ENCODE peak calls at places on chromosomes 4 and X, in eight cellular contexts. One of them, this sample, is unnamed.

GRCh38 chr4:853416-853781 is 27.5 kb upstream of the CPLX1 start:
- DNase-seq in endothelial cell of umbilical vein: no peak
- DNase-seq in heart left ventricle: peak
- DNase-seq in A549: no peak
- DNase-seq in right lobe of liver: no peak
- DNase-seq in sigmoid colon: no peak
- DNase-seq in breast epithelium: no peak
- DNase-seq in lower leg skin: no peak
- DNase-seq in this sample: no peak

GRCh38 chr4:51895816-51896408 is 53.0 kb downstream of the DCUN1D4 start:
- DNase-seq in lower leg skin: no peak
- DNase-seq in heart left ventricle: no peak
- DNase-seq in right lobe of liver: peak
- DNase-seq in breast epithelium: peak
- DNase-seq in endothelial cell of umbilical vein: peak
- DNase-seq in sigmoid colon: peak
- DNase-seq in A549: peak
- DNase-seq in this sample: no peak

GRCh38 chr4:4486969-4487368 is 54.9 kb downstream of the STX18 start:
- DNase-seq in endothelial cell of umbilical vein: no peak
- DNase-seq in heart left ventricle: no peak
- DNase-seq in lower leg skin: no peak
- DNase-seq in sigmoid colon: no peak
- DNase-seq in breast epithelium: no peak
- DNase-seq in right lobe of liver: no peak
- DNase-seq in A549: no peak
- DNase-seq in this sample: no peak

GRCh38 chrX:1488141-1488540 is 35.4 kb upstream of the ASMTL start:
- DNase-seq in A549: no peak
- DNase-seq in heart left ventricle: peak
- DNase-seq in right lobe of liver: peak
- DNase-seq in endothelial cell of umbilical vein: no peak
- DNase-seq in lower leg skin: peak
- DNase-seq in sigmoid colon: peak
- DNase-seq in breast epithelium: no peak
- DNase-seq in this sample: no peak

GRCh38 chrX:19280636-19281035 is 63.1 kb upstream of the PDHA1 start:
- DNase-seq in A549: no peak
- DNase-seq in sigmoid colon: no peak
- DNase-seq in right lobe of liver: no peak
- DNase-seq in breast epithelium: no peak
- DNase-seq in endothelial cell of umbilical vein: no peak
- DNase-seq in heart left ventricle: no peak
- DNase-seq in lower leg skin: no peak
- DNase-seq in this sample: no peak

GRCh38 chr4:19684079-19684478 is 567.6 kb upstream of the SLIT2 start:
- DNase-seq in sigmoid colon: no peak
- DNase-seq in lower leg skin: no peak
- DNase-seq in heart left ventricle: no peak
- DNase-seq in right lobe of liver: no peak
- DNase-seq in A549: no peak
- DNase-seq in endothelial cell of umbilical vein: no peak
- DNase-seq in breast epithelium: no peak
- DNase-seq in this sample: no peak

GRCh38 chr4:182384496-182385155 is 141.4 kb downstream of the TENM3 start:
- DNase-seq in lower leg skin: no peak
- DNase-seq in breast epithelium: no peak
- DNase-seq in heart left ventricle: no peak
- DNase-seq in sigmoid colon: no peak
- DNase-seq in endothelial cell of umbilical vein: no peak
- DNase-seq in A549: no peak
- DNase-seq in right lobe of liver: no peak
- DNase-seq in this sample: no peak

GRCh38 chr4:153464068-153464467 is 2.1 kb upstream of the TMEM131L start:
- DNase-seq in right lobe of liver: no peak
- DNase-seq in endothelial cell of umbilical vein: peak
- DNase-seq in heart left ventricle: no peak
- DNase-seq in breast epithelium: no peak
- DNase-seq in lower leg skin: no peak
- DNase-seq in sigmoid colon: no peak
- DNase-seq in A549: no peak
- DNase-seq in this sample: no peak

GRCh38 chr4:82798168-82799005 is at the start of gene SCD5:
- DNase-seq in heart left ventricle: peak
- DNase-seq in lower leg skin: peak
- DNase-seq in sigmoid colon: peak
- DNase-seq in endothelial cell of umbilical vein: peak
- DNase-seq in breast epithelium: peak
- DNase-seq in A549: peak
- DNase-seq in right lobe of liver: no peak
- DNase-seq in this sample: no peak

GRCh38 chrX:153411255-153411987 is at the start of gene ZFP92:
- DNase-seq in heart left ventricle: peak
- DNase-seq in right lobe of liver: no peak
- DNase-seq in endothelial cell of umbilical vein: peak
- DNase-seq in sigmoid colon: no peak
- DNase-seq in breast epithelium: no peak
- DNase-seq in A549: no peak
- DNase-seq in lower leg skin: no peak
- DNase-seq in this sample: no peak

GRCh38 chr4:54784188-54784671 is 126.5 kb downstream of the KIT start:
- DNase-seq in sigmoid colon: peak
- DNase-seq in lower leg skin: peak
- DNase-seq in endothelial cell of umbilical vein: no peak
- DNase-seq in breast epithelium: peak
- DNase-seq in A549: no peak
- DNase-seq in heart left ventricle: peak
- DNase-seq in right lobe of liver: peak
- DNase-seq in this sample: peak

GRCh38 chrX:151458824-151459223 is 61.8 kb downstream of the VMA21 start:
- DNase-seq in endothelial cell of umbilical vein: no peak
- DNase-seq in right lobe of liver: no peak
- DNase-seq in A549: no peak
- DNase-seq in sigmoid colon: no peak
- DNase-seq in breast epithelium: no peak
- DNase-seq in heart left ventricle: no peak
- DNase-seq in lower leg skin: no peak
- DNase-seq in this sample: no peak

GRCh38 chr4:63212075-63212474 is 1197.2 kb downstream of the TECRL start:
- DNase-seq in breast epithelium: no peak
- DNase-seq in right lobe of liver: no peak
- DNase-seq in endothelial cell of umbilical vein: no peak
- DNase-seq in lower leg skin: no peak
- DNase-seq in sigmoid colon: no peak
- DNase-seq in A549: no peak
- DNase-seq in heart left ventricle: no peak
- DNase-seq in this sample: no peak

GRCh38 chr4:128840711-128841318 is 31.3 kb downstream of the JADE1 start:
- DNase-seq in sigmoid colon: no peak
- DNase-seq in A549: no peak
- DNase-seq in heart left ventricle: no peak
- DNase-seq in endothelial cell of umbilical vein: no peak
- DNase-seq in breast epithelium: no peak
- DNase-seq in lower leg skin: peak
- DNase-seq in right lobe of liver: no peak
- DNase-seq in this sample: no peak

GRCh38 chr4:182567119-182567518 is 323.9 kb downstream of the TENM3 start:
- DNase-seq in sigmoid colon: no peak
- DNase-seq in A549: no peak
- DNase-seq in right lobe of liver: no peak
- DNase-seq in lower leg skin: no peak
- DNase-seq in endothelial cell of umbilical vein: no peak
- DNase-seq in breast epithelium: no peak
- DNase-seq in heart left ventricle: no peak
- DNase-seq in this sample: no peak

GRCh38 chr4:153345011-153345981 is 808 bp downstream of the MND1 start:
- DNase-seq in A549: peak
- DNase-seq in right lobe of liver: peak
- DNase-seq in breast epithelium: no peak
- DNase-seq in sigmoid colon: peak
- DNase-seq in heart left ventricle: peak
- DNase-seq in lower leg skin: no peak
- DNase-seq in endothelial cell of umbilical vein: peak
- DNase-seq in this sample: no peak

DNA sequence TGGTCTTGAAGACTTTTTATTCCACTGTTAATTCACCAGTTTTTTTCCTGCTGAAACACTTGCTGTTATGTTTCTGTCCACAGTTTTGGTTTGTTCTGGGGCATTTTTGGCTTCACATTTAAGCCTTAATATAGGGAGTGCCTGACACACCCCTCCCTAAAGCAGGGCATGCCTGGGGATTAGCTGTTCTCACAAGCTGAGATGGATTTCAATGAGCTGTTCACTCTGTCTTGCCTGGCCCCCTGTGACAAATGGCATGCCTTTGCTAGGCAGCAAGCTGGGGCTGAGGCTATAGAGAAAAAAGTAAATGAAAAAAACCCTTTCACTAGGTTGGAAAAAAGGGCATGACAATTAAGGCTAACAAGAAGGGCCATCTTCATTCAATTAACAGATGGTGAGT is 22.4 kb downstream of the LPAR4 start:
- DNase-seq in right lobe of liver: no peak
- DNase-seq in endothelial cell of umbilical vein: no peak
- DNase-seq in A549: no peak
- DNase-seq in sigmoid colon: no peak
- DNase-seq in breast epithelium: no peak
- DNase-seq in heart left ventricle: no peak
- DNase-seq in lower leg skin: no peak
- DNase-seq in this sample: no peak
- H3K4me3 ChIP-seq in right lobe of liver: no peak
- H3K4me3 ChIP-seq in endothelial cell of umbilical vein: no peak
- H3K4me3 ChIP-seq in A549: no peak
- H3K4me3 ChIP-seq in sigmoid colon: no peak
- H3K4me3 ChIP-seq in breast epithelium: no peak
- H3K4me3 ChIP-seq in heart left ventricle: no peak
- H3K4me3 ChIP-seq in lower leg skin: no peak
- H3K4me3 ChIP-seq in this sample: no peak

GRCh38 chrX:2574271-2574670 is 73.5 kb upstream of the DHRSX start:
- DNase-seq in endothelial cell of umbilical vein: no peak
- DNase-seq in heart left ventricle: no peak
- DNase-seq in A549: no peak
- DNase-seq in right lobe of liver: no peak
- DNase-seq in breast epithelium: no peak
- DNase-seq in sigmoid colon: no peak
- DNase-seq in lower leg skin: peak
- DNase-seq in this sample: no peak

GRCh38 chrX:2576793-2577192 is 76.0 kb upstream of the DHRSX start:
- DNase-seq in heart left ventricle: no peak
- DNase-seq in sigmoid colon: no peak
- DNase-seq in breast epithelium: no peak
- DNase-seq in A549: peak
- DNase-seq in endothelial cell of umbilical vein: no peak
- DNase-seq in right lobe of liver: no peak
- DNase-seq in lower leg skin: peak
- DNase-seq in this sample: no peak

GRCh38 chrX:2578864-2579263 is 78.1 kb upstream of the DHRSX start:
- DNase-seq in heart left ventricle: no peak
- DNase-seq in A549: no peak
- DNase-seq in lower leg skin: peak
- DNase-seq in sigmoid colon: no peak
- DNase-seq in endothelial cell of umbilical vein: no peak
- DNase-seq in right lobe of liver: no peak
- DNase-seq in breast epithelium: no peak
- DNase-seq in this sample: no peak

GRCh38 chrX:2581296-2581695 is 80.5 kb upstream of the DHRSX start:
- DNase-seq in endothelial cell of umbilical vein: no peak
- DNase-seq in lower leg skin: peak
- DNase-seq in heart left ventricle: no peak
- DNase-seq in A549: no peak
- DNase-seq in right lobe of liver: no peak
- DNase-seq in sigmoid colon: no peak
- DNase-seq in breast epithelium: no peak
- DNase-seq in this sample: no peak

DNA sequence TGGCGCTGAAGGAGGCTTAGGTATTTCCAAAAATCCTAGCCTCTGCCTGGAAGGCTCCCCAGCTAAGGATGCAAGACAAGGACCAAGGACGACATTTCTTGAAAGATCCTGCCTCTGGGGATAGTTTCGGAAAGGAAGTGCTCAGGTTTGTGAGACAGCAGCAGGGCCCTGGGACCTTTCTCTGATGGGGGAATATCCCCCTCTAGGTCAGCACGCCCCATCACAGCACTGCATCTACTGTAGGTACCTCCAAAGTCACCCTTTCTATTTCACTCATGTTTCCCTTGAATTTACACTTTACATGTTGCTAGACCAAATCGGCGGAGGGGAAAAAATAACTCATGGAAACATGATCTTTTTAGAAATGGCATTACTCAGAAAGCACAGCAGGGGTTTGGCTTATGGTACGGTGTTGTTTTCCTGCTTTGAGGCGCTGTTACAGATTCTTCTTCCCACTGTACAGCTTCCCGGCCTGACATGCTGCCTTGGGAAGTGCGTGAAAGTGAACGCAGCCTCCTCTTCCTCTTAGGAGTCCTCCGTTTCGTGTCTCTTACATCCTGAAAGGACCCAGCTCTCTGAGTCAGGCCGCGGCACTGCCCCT is 77.2 kb upstream of the DHRSX start:
- DNase-seq in A549: no peak
- DNase-seq in endothelial cell of umbilical vein: no peak
- DNase-seq in heart left ventricle: no peak
- DNase-seq in sigmoid colon: no peak
- DNase-seq in right lobe of liver: no peak
- DNase-seq in breast epithelium: no peak
- DNase-seq in lower leg skin: peak
- DNase-seq in this sample: no peak
- H3K4me3 ChIP-seq in A549: no peak
- H3K4me3 ChIP-seq in endothelial cell of umbilical vein: no peak
- H3K4me3 ChIP-seq in heart left ventricle: no peak
- H3K4me3 ChIP-seq in sigmoid colon: no peak
- H3K4me3 ChIP-seq in right lobe of liver: no peak
- H3K4me3 ChIP-seq in breast epithelium: no peak
- H3K4me3 ChIP-seq in lower leg skin: no peak
- H3K4me3 ChIP-seq in this sample: no peak

GRCh38 chr4:105088110-105088879 is 58.4 kb upstream of the TET2 start:
- DNase-seq in A549: no peak
- DNase-seq in lower leg skin: no peak
- DNase-seq in heart left ventricle: no peak
- DNase-seq in breast epithelium: no peak
- DNase-seq in sigmoid colon: no peak
- DNase-seq in endothelial cell of umbilical vein: peak
- DNase-seq in right lobe of liver: no peak
- DNase-seq in this sample: no peak
- H3K4me3 ChIP-seq in A549: no peak
- H3K4me3 ChIP-seq in lower leg skin: no peak
- H3K4me3 ChIP-seq in heart left ventricle: no peak
- H3K4me3 ChIP-seq in breast epithelium: no peak
- H3K4me3 ChIP-seq in sigmoid colon: peak
- H3K4me3 ChIP-seq in endothelial cell of umbilical vein: no peak
- H3K4me3 ChIP-seq in right lobe of liver: no peak
- H3K4me3 ChIP-seq in this sample: no peak

DNA sequence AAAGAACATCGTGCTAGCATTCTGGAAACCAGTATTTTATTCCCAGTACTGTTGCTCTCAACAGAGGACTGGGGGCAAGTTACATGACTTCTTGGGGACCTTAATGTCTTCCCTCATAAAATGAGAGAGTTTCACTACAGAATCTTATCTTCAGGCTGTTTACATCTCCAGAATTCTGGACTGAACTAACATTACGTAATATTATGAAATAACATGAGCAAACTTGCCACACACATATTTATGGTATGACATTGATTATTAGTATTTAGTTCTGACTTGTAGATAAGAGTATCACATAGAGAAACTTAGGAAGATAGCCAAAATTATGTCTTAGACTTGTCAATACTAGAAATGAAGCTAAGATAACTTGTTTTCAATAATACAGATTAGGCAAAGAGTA is 68.0 kb downstream of the NFKB1 start:
- DNase-seq in right lobe of liver: no peak
- DNase-seq in heart left ventricle: no peak
- DNase-seq in A549: no peak
- DNase-seq in sigmoid colon: no peak
- DNase-seq in breast epithelium: no peak
- DNase-seq in endothelial cell of umbilical vein: no peak
- DNase-seq in lower leg skin: no peak
- DNase-seq in this sample: no peak
- H3K4me3 ChIP-seq in right lobe of liver: no peak
- H3K4me3 ChIP-seq in heart left ventricle: no peak
- H3K4me3 ChIP-seq in A549: no peak
- H3K4me3 ChIP-seq in sigmoid colon: no peak
- H3K4me3 ChIP-seq in breast epithelium: no peak
- H3K4me3 ChIP-seq in endothelial cell of umbilical vein: no peak
- H3K4me3 ChIP-seq in lower leg skin: no peak
- H3K4me3 ChIP-seq in this sample: no peak